ENCODE peak calls at places on chromosome 9, in four cellular contexts. E is fibroblast of pulmonary artery, K is cardiac fibroblast, Z is epithelial cell of esophagus. P is an unnamed sample.

GRCh38 chr9:40913096-40913719 is 215.3 kb downstream of the FOXD4L6 start:
- DNase-seq in E (no peak), K (no peak), Z (no peak), P (no peak)

GRCh38 chr9:136326061-136326776 is 1.1 kb upstream of the GPSM1 start:
- DNase-seq in E (peak), K (peak), Z (no peak), P (no peak)

GRCh38 chr9:22307013-22307711 is 139.5 kb upstream of the DMRTA1 start:
- DNase-seq in E (peak), K (peak), Z (peak), P (peak)

GRCh38 chr9:6931913-6932312 is 174.1 kb downstream of the KDM4C start:
- DNase-seq in E (peak), K (peak), Z (peak), P (peak)

GRCh38 chr9:99451121-99451606 is 229.1 kb downstream of the SEC61B start:
- DNase-seq in E (no peak), K (peak), Z (peak), P (no peak)

GRCh38 chr9:129404621-129405020 is 216.3 kb downstream of the C9orf50 start:
- DNase-seq in E (no peak), K (no peak), Z (no peak), P (no peak)

GRCh38 chr9:7234144-7234543 is 476.4 kb downstream of the KDM4C start:
- DNase-seq in E (peak), K (peak), Z (peak), P (peak)

GRCh38 chr9:126156898-126157297 is 169.7 kb upstream of the MVB12B start:
- DNase-seq in E (no peak), K (no peak), Z (no peak), P (no peak)

GRCh38 chr9:3441197-3441816 is 84.5 kb downstream of the RFX3 start:
- DNase-seq in E (peak), K (peak), Z (peak), P (peak)

GRCh38 chr9:93678199-93679019 is 102.0 kb downstream of the PHF2 start:
- DNase-seq in E (no peak), K (no peak), Z (no peak), P (no peak)

GRCh38 chr9:135500525-135501260 is at the start of gene MRPS2:
- DNase-seq in E (peak), K (peak), Z (peak), P (peak)

GRCh38 chr9:135321580-135321979 is 158.0 kb upstream of the PPP1R26 start:
- DNase-seq in E (no peak), K (no peak), Z (no peak), P (no peak)

GRCh38 chr9:131419029-131419614 is 25.2 kb downstream of the PRRC2B start:
- DNase-seq in E (no peak), K (no peak), Z (no peak), P (no peak)

GRCh38 chr9:122719218-122719617 is 4.6 kb upstream of the OR1L4 start:
- DNase-seq in E (no peak), K (no peak), Z (no peak), P (no peak)

GRCh38 chr9:92481029-92481633 is 1.2 kb downstream of the ASPN start:
- DNase-seq in E (no peak), K (no peak), Z (peak), P (peak)

GRCh38 chr9:129630967-129631672 is 5.2 kb downstream of the NTMT1 start:
- DNase-seq in E (peak), K (no peak), Z (peak), P (peak)

GRCh38 chr9:134840511-134840910 is 40.1 kb upstream of the FCN2 start:
- DNase-seq in E (no peak), K (no peak), Z (no peak), P (no peak)

GRCh38 chr9:110578896-110579752 is at the start of gene SVEP1:
- DNase-seq in E (peak), K (peak), Z (peak), P (peak)

GRCh38 chr9:137452761-137453642 is 6.1 kb downstream of the NSMF start:
- DNase-seq in E (no peak), K (no peak), Z (no peak), P (no peak)

GRCh38 chr9:123724211-123724831 is 205.6 kb downstream of the DENND1A start:
- DNase-seq in E (peak), K (peak), Z (peak), P (peak)
- TF ChIP-seq CTCF in E (peak), K (peak), Z (no peak), P (no peak)

GRCh38 chr9:75200892-75201470 is 112.7 kb downstream of the OSTF1 start:
- DNase-seq in E (peak), K (peak), Z (peak), P (peak)

GRCh38 chr9:75201480-75202209 is 113.3 kb downstream of the OSTF1 start:
- DNase-seq in E (no peak), K (no peak), Z (no peak), P (no peak)

GRCh38 chr9:75197521-75197920 is 109.2 kb downstream of the OSTF1 start:
- DNase-seq in E (peak), K (peak), Z (peak), P (peak)

DNA sequence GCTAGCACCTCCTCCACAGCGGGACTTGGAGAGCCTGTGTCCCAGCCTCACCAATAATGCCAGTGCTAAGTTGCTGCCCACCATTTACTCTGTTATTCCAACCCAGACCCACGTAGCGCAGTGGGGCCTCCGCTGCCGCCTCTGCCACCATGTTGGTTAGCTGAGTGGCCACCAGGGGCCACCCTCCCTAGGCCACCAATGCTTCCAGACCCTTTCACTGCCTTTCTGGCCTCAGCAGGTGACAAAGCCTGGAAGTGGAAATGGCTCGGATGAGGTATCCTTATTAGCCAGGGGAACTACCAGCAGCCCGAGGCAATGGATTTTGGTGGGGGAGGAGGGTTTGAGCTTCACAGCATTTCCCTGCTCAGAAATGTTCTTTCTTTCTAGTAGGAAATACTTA is 110.1 kb downstream of the OSTF1 start:
- DNase-seq in E (no peak), K (no peak), Z (no peak), P (no peak)
- TF ChIP-seq CTCF in E (no peak), K (peak), Z (no peak), P (no peak)

DNA sequence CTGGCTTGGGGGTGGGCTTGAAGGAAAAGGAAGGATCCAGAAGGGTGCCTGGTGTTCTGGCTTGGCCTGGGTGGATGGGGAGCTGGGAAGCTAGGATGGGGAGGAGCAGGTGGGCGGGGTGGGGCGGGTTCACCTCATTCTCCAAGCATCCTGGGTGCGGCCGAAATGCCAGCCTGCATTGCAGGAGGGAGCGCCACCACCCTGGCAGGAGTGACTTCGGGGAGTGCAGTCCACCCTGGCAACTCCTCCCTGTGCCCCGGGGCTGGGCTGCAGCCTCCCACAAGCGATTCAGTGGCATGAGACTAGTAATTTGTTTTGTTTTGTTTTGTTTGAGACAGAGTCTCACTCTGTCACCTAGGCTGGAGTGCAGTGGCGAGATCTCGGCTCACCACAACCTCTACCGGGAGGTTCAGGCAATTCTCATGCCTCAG is 5.5 kb downstream of the TTC16 start:
- DNase-seq in E (no peak), K (no peak), Z (peak), P (peak)
- TF ChIP-seq CTCF in E (no peak), K (no peak), Z (peak), P (peak)

GRCh38 chr9:73026375-73026774 is 73.5 kb upstream of the ALDH1A1 start:
- DNase-seq in E (no peak), K (no peak), Z (no peak), P (no peak)
- TF ChIP-seq CTCF in E (no peak), K (no peak), Z (no peak), P (no peak)

P was measured in MCF 10A.